ENCODE peak calls at places on chromosomes 11 and 22, in six cellular contexts. Z is H1, I is K562, R is HepG2, T is GM12891, C is GM12878. Y is an unnamed sample.

GRCh38 chr11:72308226-72309073 is 64.5 kb upstream of the PHOX2A start:
- DNase-seq in Z (no peak), R (no peak), I (no peak), C (no peak), T (no peak), Y (peak; percentile 25)

GRCh38 chr11:123532131-123532530 is 102.1 kb downstream of the GRAMD1B start:
- DNase-seq in I (peak; percentile 24), Z (no peak), R (no peak), C (no peak), T (no peak), Y (no peak)

GRCh38 chr11:119692547-119692834 is 36.5 kb downstream of the NECTIN1 start:
- DNase-seq in R (no peak), Z (no peak), C (no peak), T (no peak), I (no peak), Y (no peak)

GRCh38 chr22:48898524-48899377 is 928.9 kb downstream of the BRD1 start:
- DNase-seq in Z (no peak), T (no peak), R (no peak), I (no peak), C (no peak), Y (no peak)

GRCh38 chr22:21447694-21448402 is 19.3 kb upstream of the TMEM191C start:
- DNase-seq in R (no peak), I (peak; percentile 79), T (no peak), Z (no peak), C (no peak), Y (no peak)

GRCh38 chr22:44396021-44396726 is 83.4 kb upstream of the SHISAL1 start:
- DNase-seq in I (no peak), R (no peak), Z (no peak), C (no peak), T (no peak), Y (no peak)

GRCh38 chr22:40178417-40179409 is 988 bp downstream of the TNRC6B start:
- DNase-seq in C (no peak), R (peak; percentile 31), I (no peak), T (no peak), Z (no peak), Y (no peak)

GRCh38 chr11:122339661-122340060 is 223.6 kb upstream of the BLID start:
- DNase-seq in R (no peak), Z (no peak), I (no peak), T (no peak), C (no peak), Y (no peak)

GRCh38 chr11:106276859-106277436 is 199.5 kb downstream of the AASDHPPT start:
- DNase-seq in C (no peak), I (no peak), T (no peak), R (no peak), Z (no peak), Y (no peak)

GRCh38 chr22:32509045-32509444 is 34.4 kb downstream of the FBXO7 start:
- DNase-seq in C (no peak), T (no peak), R (no peak), Z (no peak), I (no peak), Y (no peak)

GRCh38 chr22:19951351-19951750 is 9.7 kb upstream of the TXNRD2 start:
- DNase-seq in R (no peak), Z (no peak), C (no peak), I (no peak), T (no peak), Y (no peak)

GRCh38 chr22:28440517-28441366 is 238.9 kb downstream of the TTC28 start:
- DNase-seq in T (no peak), C (no peak), I (no peak), R (no peak), Z (no peak), Y (no peak)

GRCh38 chr11:57597971-57598830 is 716 bp downstream of the SERPING1 start:
- DNase-seq in R (peak; percentile 15), T (no peak), Z (peak; percentile 75), I (peak; percentile 72), C (no peak), Y (no peak)

GRCh38 chr11:57800444-57801184 is 39.0 kb downstream of the CTNND1 start:
- DNase-seq in I (peak; percentile 71), Z (no peak), T (peak; percentile 30), R (peak; percentile 98), C (peak; percentile 56), Y (peak; percentile 34)

GRCh38 chr11:68436985-68437926 is 23.3 kb upstream of the PPP6R3 start:
- DNase-seq in R (no peak), I (peak; percentile 67), Z (no peak), T (no peak), C (no peak), Y (no peak)

GRCh38 chr11:45927684-45928413 is 5.4 kb downstream of the LARGE2 start:
- DNase-seq in I (no peak), Z (no peak), C (no peak), R (no peak), T (no peak), Y (no peak)

GRCh38 chr11:105975128-105975527 is 46.9 kb downstream of the MSANTD4 start:
- DNase-seq in Z (no peak), R (no peak), C (no peak), I (no peak), T (no peak), Y (no peak)

GRCh38 chr11:128318856-128319474 is 268.4 kb downstream of the ETS1 start:
- DNase-seq in Z (no peak), T (no peak), R (no peak), I (no peak), C (peak; percentile 93), Y (no peak)

GRCh38 chr11:120547871-120548681 is 36.5 kb downstream of the GRIK4 start:
- DNase-seq in T (no peak), R (peak; percentile 91), I (no peak), C (no peak), Z (no peak), Y (no peak)

DNA sequence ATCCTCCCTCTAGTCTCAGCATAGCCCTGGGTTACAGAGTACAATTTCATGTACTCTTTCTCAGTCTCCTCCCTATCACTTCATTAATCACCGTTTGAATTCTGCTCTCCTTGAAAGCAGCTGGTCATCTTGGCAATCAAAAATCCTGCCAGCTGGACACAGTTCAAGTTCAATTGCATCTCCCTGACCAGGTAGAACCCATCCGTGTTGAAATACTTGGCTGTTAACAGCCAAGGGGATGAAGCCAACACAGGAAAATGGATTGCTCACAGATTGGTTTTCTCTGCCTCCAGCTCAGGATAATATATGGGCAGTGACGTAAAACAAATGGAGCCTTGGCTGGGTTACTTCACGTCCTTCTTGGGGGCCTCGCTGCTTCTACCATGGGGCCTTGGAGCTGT is 55.1 kb upstream of the GRK3 start:
- DNase-seq in C (no peak), R (no peak), T (no peak), Z (no peak), I (no peak), Y (no peak)
- TF ChIP-seq POLR2AphosphoS5 in C (no peak), R (no peak), T (no peak), Z (no peak), I (no peak), Y (no peak)

DNA sequence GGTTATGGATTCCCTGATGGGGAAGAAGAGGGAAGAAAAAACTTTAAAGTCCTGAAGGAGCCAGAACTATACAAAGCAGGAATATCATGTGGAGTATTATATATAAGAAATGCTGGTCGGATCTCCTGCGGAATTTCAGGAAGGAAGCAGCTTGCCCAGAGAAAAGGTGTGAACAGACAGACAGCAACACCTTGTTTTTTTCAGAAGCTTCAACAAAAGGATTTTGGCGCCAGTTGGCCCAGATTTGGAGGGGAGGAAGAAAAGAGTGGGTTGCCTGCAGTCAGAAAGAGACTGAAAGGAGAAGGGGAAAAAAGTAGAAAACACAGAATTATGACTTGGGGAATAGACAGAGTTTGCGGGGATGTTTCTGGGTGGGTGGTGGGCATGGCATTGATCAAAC is 45.2 kb downstream of the SEZ6L start:
- DNase-seq in R (no peak), T (no peak), I (no peak), Z (no peak), C (no peak), Y (no peak)
- TF ChIP-seq TAF1 in R (no peak), T (no peak), I (no peak), Z (no peak), C (no peak), Y (no peak)

DNA sequence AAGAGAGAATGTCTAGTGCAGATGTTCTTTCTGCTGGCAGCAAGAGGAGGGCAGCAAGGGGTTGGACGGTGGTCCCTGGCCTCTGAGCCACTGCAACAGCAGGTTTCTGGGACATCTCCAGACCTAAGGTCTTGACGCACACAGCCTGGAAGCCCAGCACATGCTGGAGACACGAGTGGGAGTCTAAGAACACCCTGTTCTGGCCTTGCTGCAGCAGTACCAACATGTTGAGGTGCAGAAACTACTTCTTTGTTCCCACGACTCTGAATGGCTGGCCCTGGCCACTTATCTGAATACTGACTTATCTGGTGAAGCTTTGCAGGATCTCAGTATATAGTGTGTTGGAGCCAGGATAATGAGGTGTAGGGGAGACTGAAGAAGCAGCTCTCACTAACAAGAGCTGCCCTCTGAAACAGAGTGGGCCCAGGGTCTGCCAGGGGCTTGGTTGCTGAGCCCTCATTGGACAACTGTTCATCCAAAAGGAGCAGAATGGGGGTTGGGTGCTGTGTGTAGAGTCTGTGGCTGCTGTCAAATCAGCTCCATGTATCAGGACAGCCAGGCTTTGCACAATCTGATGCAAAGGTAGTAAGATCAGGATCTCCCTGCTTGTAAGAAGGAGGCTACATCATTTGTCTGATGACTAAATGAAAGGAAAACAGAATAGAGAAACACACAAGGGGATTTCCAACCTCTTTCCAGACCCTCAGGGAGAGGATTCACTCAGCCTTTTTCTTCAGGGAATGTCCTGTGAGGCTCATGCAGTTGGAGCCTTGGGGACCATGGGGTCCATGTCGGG is 7.0 kb downstream of the MICAL2 start:
- DNase-seq in T (no peak), Z (no peak), C (no peak), I (no peak), R (no peak), Y (no peak)
- TF ChIP-seq POLR2A in T (no peak), Z (no peak), C (no peak), I (no peak), R (no peak), Y (no peak)

DNA sequence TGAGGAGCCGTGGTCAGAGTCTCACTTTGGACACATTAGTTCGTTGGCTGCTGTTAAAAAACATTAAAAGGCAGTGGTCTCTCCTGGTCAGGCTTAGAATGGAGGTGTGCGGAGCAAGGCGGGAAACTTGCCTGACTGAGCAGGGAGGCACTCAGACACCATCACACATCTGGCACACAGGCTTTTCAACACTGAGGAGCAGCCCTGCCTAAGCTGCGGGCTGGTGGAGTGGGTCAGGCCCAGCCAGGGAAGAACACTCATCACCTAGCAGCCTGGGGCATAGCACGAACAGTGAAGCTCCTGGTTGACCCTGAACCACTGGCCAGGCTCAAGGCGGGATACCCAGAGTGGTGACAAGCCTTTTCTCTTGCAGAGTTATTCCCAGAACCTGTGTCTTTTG is 4.2 kb downstream of the KAT5 start:
- DNase-seq in R (no peak), Z (no peak), T (no peak), C (no peak), I (no peak), Y (no peak)
- TF ChIP-seq POLR2AphosphoS5 in R (peak; percentile 7), Z (no peak), T (no peak), C (no peak), I (no peak), Y (no peak)

GRCh38 chr11:88231894-88232482 is 56.7 kb upstream of the RAB38 start:
- DNase-seq in R (peak; percentile 13), T (peak; percentile 4), C (no peak), I (no peak), Z (no peak), Y (no peak)
- TF ChIP-seq TAF1 in R (no peak), T (no peak), C (no peak), I (no peak), Z (no peak), Y (no peak)